ENCODE peak calls at places on chromosome 20, in five cellular contexts. E is GM13977, Z is heart left ventricle, S is neural crest cell, X is SW 1271. V is an unnamed sample.

GRCh38 chr20:51560550-51561307 is 18.2 kb upstream of the NFATC2 start:
- DNase-seq in E (no peak), Z (no peak), S (no peak), X (no peak), V (no peak)

GRCh38 chr20:25277941-25278521 is 30.1 kb downstream of the PYGB start:
- DNase-seq in E (no peak), Z (peak), S (no peak), X (no peak), V (no peak)

GRCh38 chr20:37075932-37076685 is 19.7 kb downstream of the RBL1 start:
- DNase-seq in E (no peak), Z (no peak), S (no peak), X (no peak), V (no peak)

GRCh38 chr20:30811896-30812671 is 445.4 kb upstream of the DEFB115 start:
- DNase-seq in E (peak), Z (peak), S (no peak), X (peak), V (peak)

GRCh38 chr20:38139919-38140753 is 24.9 kb downstream of the TGM2 start:
- DNase-seq in E (no peak), Z (no peak), S (no peak), X (peak), V (peak)

GRCh38 chr20:57723816-57724215 is 14.0 kb upstream of the PMEPA1 start:
- DNase-seq in E (no peak), Z (no peak), S (no peak), X (no peak), V (no peak)

GRCh38 chr20:46809961-46810360 is 84.7 kb upstream of the EYA2 start:
- DNase-seq in E (no peak), Z (no peak), S (no peak), X (no peak), V (no peak)

GRCh38 chr20:12949429-12949980 is 59.3 kb upstream of the SPTLC3 start:
- DNase-seq in E (no peak), Z (no peak), S (no peak), X (no peak), V (no peak)

GRCh38 chr20:59992531-59992930 is 34.3 kb downstream of the CDH26 start:
- DNase-seq in E (no peak), Z (no peak), S (no peak), X (peak), V (peak)

GRCh38 chr20:58515240-58516212 is at the start of gene APCDD1L:
- DNase-seq in E (no peak), Z (no peak), S (no peak), X (no peak), V (no peak)

GRCh38 chr20:23340524-23340923 is 10.1 kb upstream of the NXT1 start:
- DNase-seq in E (peak), Z (peak), S (peak), X (peak), V (peak)

GRCh38 chr20:42889517-42889916 is 300.2 kb downstream of the PTPRT start:
- DNase-seq in E (no peak), Z (no peak), S (no peak), X (no peak), V (no peak)

GRCh38 chr20:57445298-57445697 is 54.1 kb downstream of the RBM38 start:
- DNase-seq in E (no peak), Z (peak), S (no peak), X (no peak), V (no peak)

GRCh38 chr20:62156592-62157386 is 13.2 kb downstream of the SS18L1 start:
- DNase-seq in E (peak), Z (peak), S (peak), X (peak), V (peak)

GRCh38 chr20:62805711-62806382 is 1.2 kb downstream of the OGFR start:
- DNase-seq in E (no peak), Z (no peak), S (peak), X (peak), V (peak)

GRCh38 chr20:32289661-32290431 is 12.4 kb downstream of the KIF3B start:
- DNase-seq in E (no peak), Z (no peak), S (no peak), X (no peak), V (no peak)

GRCh38 chr20:50144362-50144761 is 9.2 kb downstream of the PEDS1 start:
- DNase-seq in E (no peak), Z (no peak), S (no peak), X (no peak), V (peak)

GRCh38 chr20:9179193-9179802 is 110.4 kb downstream of the PLCB4 start:
- DNase-seq in E (no peak), Z (no peak), S (no peak), X (peak), V (no peak)